ENCODE peak calls at places on chromosome X, in seven cellular contexts. One of them, this sample, is unnamed.
A peak's percentile ranks its signal among the peaks of the same experiment; 100 is the strongest.

GRCh38 chrX:155188786-155189185 is 27.5 kb upstream of the VBP1 start:
- DNase-seq in omental fat pad: no peak
- DNase-seq in CD8-positive, alpha-beta T cell: peak; percentile 20
- DNase-seq in glutamatergic neuron: no peak
- DNase-seq in A549: no peak
- DNase-seq in GM20000: no peak
- DNase-seq in GM06990: no peak
- DNase-seq in this sample: no peak

GRCh38 chrX:123060986-123061385 is 123.1 kb upstream of the GRIA3 start:
- DNase-seq in omental fat pad: no peak
- DNase-seq in CD8-positive, alpha-beta T cell: no peak
- DNase-seq in glutamatergic neuron: no peak
- DNase-seq in A549: no peak
- DNase-seq in GM20000: no peak
- DNase-seq in GM06990: no peak
- DNase-seq in this sample: no peak

GRCh38 chrX:103399744-103400143 is 23.4 kb downstream of the BEX3 start:
- DNase-seq in omental fat pad: no peak
- DNase-seq in CD8-positive, alpha-beta T cell: no peak
- DNase-seq in glutamatergic neuron: no peak
- DNase-seq in A549: no peak
- DNase-seq in GM20000: no peak
- DNase-seq in GM06990: no peak
- DNase-seq in this sample: no peak

GRCh38 chrX:54357414-54358377 is at the start of gene WNK3:
- DNase-seq in omental fat pad: peak; percentile 27
- DNase-seq in CD8-positive, alpha-beta T cell: peak; percentile 31
- DNase-seq in glutamatergic neuron: peak; percentile 84
- DNase-seq in A549: peak; percentile 35
- DNase-seq in GM20000: peak; percentile 25
- DNase-seq in GM06990: peak; percentile 26
- DNase-seq in this sample: no peak

GRCh38 chrX:149371984-149372383 is 133.1 kb downstream of the IDS start:
- DNase-seq in omental fat pad: no peak
- DNase-seq in CD8-positive, alpha-beta T cell: no peak
- DNase-seq in glutamatergic neuron: no peak
- DNase-seq in A549: no peak
- DNase-seq in GM20000: no peak
- DNase-seq in GM06990: no peak
- DNase-seq in this sample: peak; percentile 3

GRCh38 chrX:150257348-150258175 is 105.6 kb upstream of the MAMLD1 start:
- DNase-seq in omental fat pad: no peak
- DNase-seq in CD8-positive, alpha-beta T cell: no peak
- DNase-seq in glutamatergic neuron: no peak
- DNase-seq in A549: no peak
- DNase-seq in GM20000: no peak
- DNase-seq in GM06990: no peak
- DNase-seq in this sample: no peak

GRCh38 chrX:21907250-21907649 is 33.3 kb upstream of the SMS start:
- DNase-seq in omental fat pad: no peak
- DNase-seq in CD8-positive, alpha-beta T cell: no peak
- DNase-seq in glutamatergic neuron: no peak
- DNase-seq in A549: no peak
- DNase-seq in GM20000: no peak
- DNase-seq in GM06990: no peak
- DNase-seq in this sample: no peak

GRCh38 chrX:100864967-100865366 is 9.2 kb downstream of the NOX1 start:
- DNase-seq in omental fat pad: no peak
- DNase-seq in CD8-positive, alpha-beta T cell: no peak
- DNase-seq in glutamatergic neuron: no peak
- DNase-seq in A549: no peak
- DNase-seq in GM20000: no peak
- DNase-seq in GM06990: no peak
- DNase-seq in this sample: no peak

GRCh38 chrX:45851434-45851991 is 650.8 kb upstream of the DIPK2B start:
- DNase-seq in omental fat pad: no peak
- DNase-seq in CD8-positive, alpha-beta T cell: peak; percentile 47
- DNase-seq in glutamatergic neuron: peak; percentile 58
- DNase-seq in A549: peak; percentile 50
- DNase-seq in GM20000: peak; percentile 14
- DNase-seq in GM06990: no peak
- DNase-seq in this sample: no peak

GRCh38 chrX:112259375-112259774 is 176.8 kb upstream of the TRPC5 start:
- DNase-seq in omental fat pad: no peak
- DNase-seq in CD8-positive, alpha-beta T cell: no peak
- DNase-seq in glutamatergic neuron: no peak
- DNase-seq in A549: no peak
- DNase-seq in GM20000: no peak
- DNase-seq in GM06990: no peak
- DNase-seq in this sample: no peak

GRCh38 chrX:128007882-128008281 is 44.3 kb downstream of the ACTRT1 start:
- DNase-seq in omental fat pad: no peak
- DNase-seq in CD8-positive, alpha-beta T cell: no peak
- DNase-seq in glutamatergic neuron: no peak
- DNase-seq in A549: no peak
- DNase-seq in GM20000: no peak
- DNase-seq in GM06990: no peak
- DNase-seq in this sample: no peak

GRCh38 chrX:155048997-155049619 is 21.8 kb downstream of the CMC4 start:
- DNase-seq in omental fat pad: no peak
- DNase-seq in CD8-positive, alpha-beta T cell: peak; percentile 55
- DNase-seq in glutamatergic neuron: peak; percentile 53
- DNase-seq in A549: peak; percentile 27
- DNase-seq in GM20000: no peak
- DNase-seq in GM06990: no peak
- DNase-seq in this sample: peak; percentile 60

GRCh38 chrX:139204903-139205667 is 325.5 kb upstream of the F9 start:
- DNase-seq in omental fat pad: no peak
- DNase-seq in CD8-positive, alpha-beta T cell: no peak
- DNase-seq in glutamatergic neuron: peak; percentile 49
- DNase-seq in A549: peak; percentile 15
- DNase-seq in GM20000: no peak
- DNase-seq in GM06990: no peak
- DNase-seq in this sample: peak; percentile 11

GRCh38 chrX:78333521-78333920 is 6.1 kb upstream of the CYSLTR1 start:
- DNase-seq in omental fat pad: no peak
- DNase-seq in CD8-positive, alpha-beta T cell: no peak
- DNase-seq in glutamatergic neuron: no peak
- DNase-seq in A549: no peak
- DNase-seq in GM20000: peak; percentile 25
- DNase-seq in GM06990: peak; percentile 42
- DNase-seq in this sample: peak; percentile 74

GRCh38 chrX:78237127-78237526 is 90.3 kb downstream of the CYSLTR1 start:
- DNase-seq in omental fat pad: no peak
- DNase-seq in CD8-positive, alpha-beta T cell: no peak
- DNase-seq in glutamatergic neuron: no peak
- DNase-seq in A549: no peak
- DNase-seq in GM20000: no peak
- DNase-seq in GM06990: no peak
- DNase-seq in this sample: peak; percentile 0

GRCh38 chrX:129634541-129634940 is 20.2 kb downstream of the APLN start:
- DNase-seq in omental fat pad: no peak
- DNase-seq in CD8-positive, alpha-beta T cell: no peak
- DNase-seq in glutamatergic neuron: peak; percentile 25
- DNase-seq in A549: no peak
- DNase-seq in GM20000: no peak
- DNase-seq in GM06990: no peak
- DNase-seq in this sample: no peak

GRCh38 chrX:152988536-152989291 is 5.2 kb downstream of the PNMA5 start:
- DNase-seq in omental fat pad: no peak
- DNase-seq in CD8-positive, alpha-beta T cell: no peak
- DNase-seq in glutamatergic neuron: no peak
- DNase-seq in A549: no peak
- DNase-seq in GM20000: peak; percentile 35
- DNase-seq in GM06990: peak; percentile 38
- DNase-seq in this sample: peak; percentile 12

GRCh38 chrX:78321809-78322208 is 5.6 kb downstream of the CYSLTR1 start:
- DNase-seq in omental fat pad: no peak
- DNase-seq in CD8-positive, alpha-beta T cell: peak; percentile 53
- DNase-seq in glutamatergic neuron: no peak
- DNase-seq in A549: no peak
- DNase-seq in GM20000: peak; percentile 29
- DNase-seq in GM06990: peak; percentile 41
- DNase-seq in this sample: peak; percentile 88

GRCh38 chrX:47814853-47815252 is 21.8 kb upstream of the ZNF81 start:
- DNase-seq in omental fat pad: no peak
- DNase-seq in CD8-positive, alpha-beta T cell: no peak
- DNase-seq in glutamatergic neuron: no peak
- DNase-seq in A549: no peak
- DNase-seq in GM20000: no peak
- DNase-seq in GM06990: no peak
- DNase-seq in this sample: no peak
- TF ChIP-seq CTCF in omental fat pad: no peak
- TF ChIP-seq CTCF in CD8-positive, alpha-beta T cell: no peak
- TF ChIP-seq CTCF in glutamatergic neuron: no peak
- TF ChIP-seq CTCF in A549: no peak
- TF ChIP-seq CTCF in GM20000: no peak
- TF ChIP-seq CTCF in GM06990: no peak
- TF ChIP-seq CTCF in this sample: no peak

DNA sequence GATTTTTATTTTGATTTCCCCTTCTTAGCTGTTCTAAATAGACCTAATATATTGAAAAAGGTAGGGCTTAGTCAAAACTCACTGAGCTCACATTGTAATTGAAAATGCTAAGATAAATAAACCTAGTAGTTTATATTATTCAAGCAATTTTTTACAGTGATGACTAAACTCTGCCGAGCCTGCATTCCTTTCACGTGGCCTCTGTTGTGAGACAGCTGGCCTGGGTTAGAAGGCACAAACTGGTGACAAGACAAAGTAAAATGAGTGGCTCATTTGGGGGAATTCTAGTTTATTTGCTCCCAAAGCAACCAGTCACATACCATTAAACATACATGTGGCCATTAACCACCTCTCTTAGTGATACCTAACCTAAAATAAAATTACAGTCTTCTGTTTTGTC is 169.4 kb upstream of the TEX13C start:
- DNase-seq in omental fat pad: no peak
- DNase-seq in CD8-positive, alpha-beta T cell: no peak
- DNase-seq in glutamatergic neuron: no peak
- DNase-seq in A549: no peak
- DNase-seq in GM20000: no peak
- DNase-seq in GM06990: no peak
- DNase-seq in this sample: no peak
- TF ChIP-seq CTCF in omental fat pad: no peak
- TF ChIP-seq CTCF in CD8-positive, alpha-beta T cell: no peak
- TF ChIP-seq CTCF in glutamatergic neuron: no peak
- TF ChIP-seq CTCF in A549: no peak
- TF ChIP-seq CTCF in GM20000: no peak
- TF ChIP-seq CTCF in GM06990: no peak
- TF ChIP-seq CTCF in this sample: no peak

GRCh38 chrX:71912156-71912555 is 1.5 kb downstream of the NHSL2 start:
- DNase-seq in omental fat pad: no peak
- DNase-seq in CD8-positive, alpha-beta T cell: no peak
- DNase-seq in glutamatergic neuron: no peak
- DNase-seq in A549: no peak
- DNase-seq in GM20000: no peak
- DNase-seq in GM06990: no peak
- DNase-seq in this sample: no peak

GRCh38 chrX:71909956-71910355 is 689 bp upstream of the NHSL2 start:
- DNase-seq in omental fat pad: no peak
- DNase-seq in CD8-positive, alpha-beta T cell: no peak
- DNase-seq in glutamatergic neuron: peak; percentile 64
- DNase-seq in A549: no peak
- DNase-seq in GM20000: no peak
- DNase-seq in GM06990: no peak
- DNase-seq in this sample: no peak

GRCh38 chrX:71911731-71912050 is 1.0 kb downstream of the NHSL2 start:
- DNase-seq in omental fat pad: no peak
- DNase-seq in CD8-positive, alpha-beta T cell: no peak
- DNase-seq in glutamatergic neuron: peak; percentile 41
- DNase-seq in A549: no peak
- DNase-seq in GM20000: no peak
- DNase-seq in GM06990: no peak
- DNase-seq in this sample: no peak

GRCh38 chrX:71910526-71911022 is at the start of gene NHSL2:
- DNase-seq in omental fat pad: no peak
- DNase-seq in CD8-positive, alpha-beta T cell: no peak
- DNase-seq in glutamatergic neuron: peak; percentile 65
- DNase-seq in A549: no peak
- DNase-seq in GM20000: peak; percentile 30
- DNase-seq in GM06990: no peak
- DNase-seq in this sample: no peak

DNA sequence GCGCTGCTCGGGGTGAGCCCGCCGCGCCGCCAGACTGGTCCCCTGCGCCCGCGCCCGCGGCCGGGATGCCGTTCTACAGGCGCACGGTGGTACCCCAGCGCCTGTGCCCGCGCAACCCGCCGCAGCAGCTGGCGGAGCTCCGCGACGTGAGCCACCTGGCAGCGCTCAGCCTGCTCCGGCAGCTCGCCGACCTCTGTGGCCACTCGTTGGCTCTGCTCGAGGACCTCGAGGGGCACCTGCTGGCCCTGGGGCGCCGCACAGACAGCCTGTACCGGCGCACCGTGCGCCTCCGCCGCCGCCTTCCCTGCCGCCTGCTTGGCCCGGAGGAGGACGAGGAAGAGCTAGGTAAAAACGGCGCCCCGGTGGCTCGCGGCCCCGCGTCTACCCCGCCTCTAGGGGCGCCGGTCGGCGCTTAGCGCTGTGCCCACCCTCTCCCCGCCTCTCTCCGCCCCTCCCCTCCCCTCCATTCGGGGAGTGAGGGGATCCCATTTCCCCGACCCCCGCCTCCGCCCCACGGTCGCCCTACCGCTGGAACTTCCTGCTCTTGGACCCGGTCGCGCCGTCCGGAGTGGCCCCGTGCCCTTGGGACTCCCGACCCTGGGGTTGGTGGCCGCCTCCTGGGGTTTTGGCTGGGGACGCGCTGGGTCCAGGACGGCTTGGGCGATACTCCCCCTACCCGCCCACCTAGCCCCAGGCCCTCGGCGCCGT is 532 bp downstream of the NHSL2 start:
- DNase-seq in omental fat pad: no peak
- DNase-seq in CD8-positive, alpha-beta T cell: peak; percentile 28
- DNase-seq in glutamatergic neuron: peak; percentile 57
- DNase-seq in A549: peak; percentile 42
- DNase-seq in GM20000: peak; percentile 16
- DNase-seq in GM06990: peak; percentile 17
- DNase-seq in this sample: no peak
- TF ChIP-seq CTCF in omental fat pad: no peak
- TF ChIP-seq CTCF in CD8-positive, alpha-beta T cell: no peak
- TF ChIP-seq CTCF in glutamatergic neuron: peak; percentile 50
- TF ChIP-seq CTCF in A549: peak; percentile 43
- TF ChIP-seq CTCF in GM20000: no peak
- TF ChIP-seq CTCF in GM06990: peak; percentile 28
- TF ChIP-seq CTCF in this sample: no peak

GRCh38 chrX:132745593-132745992 is 212.8 kb downstream of the HS6ST2 start:
- DNase-seq in omental fat pad: no peak
- DNase-seq in CD8-positive, alpha-beta T cell: no peak
- DNase-seq in glutamatergic neuron: no peak
- DNase-seq in A549: no peak
- DNase-seq in GM20000: no peak
- DNase-seq in GM06990: no peak
- DNase-seq in this sample: no peak
- TF ChIP-seq CTCF in omental fat pad: no peak
- TF ChIP-seq CTCF in CD8-positive, alpha-beta T cell: no peak
- TF ChIP-seq CTCF in glutamatergic neuron: no peak
- TF ChIP-seq CTCF in A549: no peak
- TF ChIP-seq CTCF in GM20000: no peak
- TF ChIP-seq CTCF in GM06990: no peak
- TF ChIP-seq CTCF in this sample: no peak